ENCODE peak calls at places on chromosomes 12 and 14, in six cellular contexts. C, G, E, D, U and O are unnamed samples.

GRCh38 chr12:98754095-98754494 is 109.0 kb downstream of the APAF1 start:
- DNase-seq in C (no peak), G (no peak), E (no peak), D (peak; percentile 23), U (no peak), O (no peak)

GRCh38 chr14:74599201-74599809 is 12.7 kb downstream of the LTBP2 start:
- DNase-seq in C (no peak), G (no peak), E (no peak), D (no peak), U (no peak), O (no peak)

GRCh38 chr14:37588956-37589737 is 5.9 kb downstream of the FOXA1 start:
- DNase-seq in C (no peak), G (no peak), E (no peak), D (no peak), U (peak; percentile 53), O (peak; percentile 90)

GRCh38 chr14:93231129-93231979 is 24.3 kb downstream of the UBR7 start:
- DNase-seq in C (no peak), G (peak; percentile 40), E (no peak), D (peak; percentile 40), U (peak; percentile 53), O (peak; percentile 71)

GRCh38 chr14:76904740-76905569 is 78.7 kb downstream of the LRRC74A start:
- DNase-seq in C (peak; percentile 98), G (no peak), E (peak; percentile 94), D (peak; percentile 100), U (peak; percentile 64), O (peak; percentile 34)

GRCh38 chr12:113174461-113175384 is 10.6 kb downstream of the DDX54 start:
- DNase-seq in C (peak; percentile 75), G (peak; percentile 22), E (peak; percentile 94), D (peak; percentile 51), U (peak; percentile 6), O (no peak)

GRCh38 chr12:71536279-71536938 is 96.8 kb downstream of the LGR5 start:
- DNase-seq in C (no peak), G (no peak), E (no peak), D (no peak), U (no peak), O (no peak)

GRCh38 chr14:77458249-77458950 is 507 bp downstream of the AHSA1 start:
- DNase-seq in C (peak; percentile 53), G (no peak), E (no peak), D (no peak), U (peak; percentile 45), O (peak; percentile 26)

GRCh38 chr14:102442241-102443211 is 67.0 kb downstream of the ANKRD9 start:
- DNase-seq in C (peak; percentile 89), G (no peak), E (no peak), D (peak; percentile 15), U (no peak), O (no peak)

GRCh38 chr14:81211844-81212243 is 8.9 kb downstream of the GTF2A1 start:
- DNase-seq in C (no peak), G (no peak), E (no peak), D (no peak), U (no peak), O (peak; percentile 8)

GRCh38 chr12:1793426-1794210 is 26.7 kb upstream of the LRTM2 start:
- DNase-seq in C (no peak), G (no peak), E (no peak), D (no peak), U (no peak), O (no peak)

GRCh38 chr14:72033331-72033730 is 101.1 kb downstream of the RGS6 start:
- DNase-seq in C (no peak), G (no peak), E (no peak), D (no peak), U (no peak), O (no peak)